ENCODE peak calls at places on chromosomes 5 and 9, in six cellular contexts. T, X, N, G, M and O are unnamed samples.

GRCh38 chr5:76393035-76393680 is 9.9 kb upstream of the IQGAP2 start:
- DNase-seq in N (no peak), X (no peak), T (no peak), M (no peak), G (no peak), O (no peak)

GRCh38 chr5:177473461-177473991 is at the start of gene DBN1:
- DNase-seq in N (no peak), M (no peak), G (no peak), T (peak), X (peak), O (peak)

GRCh38 chr9:91727316-91727861 is 222.6 kb downstream of the ROR2 start:
- DNase-seq in T (peak), N (peak), X (no peak), M (no peak), G (peak), O (no peak)

GRCh38 chr5:137281201-137281600 is 217.9 kb downstream of the SPOCK1 start:
- DNase-seq in G (no peak), T (no peak), M (no peak), X (no peak), N (no peak), O (no peak)

GRCh38 chr5:124289122-124289521 is 457.3 kb downstream of the ZNF608 start:
- DNase-seq in G (no peak), X (no peak), T (no peak), M (no peak), N (no peak), O (no peak)

GRCh38 chr5:61333351-61334223 is 1.5 kb downstream of the ZSWIM6 start:
- DNase-seq in T (no peak), N (peak), M (no peak), X (peak), G (peak), O (peak)

GRCh38 chr5:149488645-149489306 is 62.5 kb downstream of the CSNK1A1 start:
- DNase-seq in N (no peak), X (no peak), T (no peak), G (no peak), M (no peak), O (no peak)

GRCh38 chr9:6198251-6198650 is 17.4 kb upstream of the IL33 start:
- DNase-seq in M (no peak), X (no peak), N (no peak), G (no peak), T (no peak), O (no peak)

GRCh38 chr5:17182494-17182893 is 34.9 kb upstream of the BASP1 start:
- DNase-seq in X (no peak), G (no peak), T (no peak), N (no peak), M (no peak), O (no peak)

GRCh38 chr9:70093944-70094343 is 50.3 kb downstream of the MAMDC2 start:
- DNase-seq in M (no peak), T (no peak), X (no peak), N (no peak), G (no peak), O (no peak)

GRCh38 chr5:113425909-113426308 is 8.9 kb downstream of the TSSK1B start:
- DNase-seq in N (no peak), M (no peak), T (no peak), X (no peak), G (no peak), O (no peak)

GRCh38 chr5:36726767-36727166 is 120.4 kb downstream of the SLC1A3 start:
- DNase-seq in M (no peak), G (no peak), X (no peak), N (no peak), T (no peak), O (no peak)

GRCh38 chr9:104765138-104765537 is 1.2 kb downstream of the NIPSNAP3B start:
- DNase-seq in N (peak), G (no peak), M (no peak), X (no peak), T (no peak), O (no peak)

GRCh38 chr9:88738708-88739107 is 203.7 kb downstream of the NXNL2 start:
- DNase-seq in N (no peak), T (no peak), G (no peak), M (peak), X (no peak), O (no peak)

GRCh38 chr9:79012561-79012960 is 559.2 kb upstream of the TLE4 start:
- DNase-seq in N (no peak), G (no peak), X (no peak), M (peak), T (no peak), O (no peak)

GRCh38 chr5:55036477-55036876 is 12.4 kb downstream of the GZMK start:
- DNase-seq in M (peak), N (no peak), X (no peak), G (no peak), T (no peak), O (no peak)

GRCh38 chr5:4480528-4481404 is 659.4 kb upstream of the ADAMTS16 start:
- DNase-seq in G (no peak), M (no peak), N (no peak), T (no peak), X (no peak), O (no peak)

GRCh38 chr9:77304543-77304942 is 127.2 kb downstream of the VPS13A start:
- DNase-seq in T (no peak), X (no peak), G (no peak), N (peak), M (no peak), O (no peak)

GRCh38 chr9:98860871-98861293 is 53.4 kb downstream of the GALNT12 start:
- DNase-seq in T (peak), X (peak), N (peak), G (no peak), M (peak), O (no peak)

GRCh38 chr9:70589571-70590263 is 175.3 kb upstream of the KLF9 start:
- DNase-seq in N (no peak), G (no peak), X (peak), T (no peak), M (peak), O (no peak)

GRCh38 chr9:114059047-114059803 is 18.9 kb downstream of the AMBP start:
- DNase-seq in N (no peak), M (no peak), G (no peak), X (peak), T (peak), O (peak)

GRCh38 chr9:72828281-72828731 is 124.5 kb downstream of the ALDH1A1 start:
- DNase-seq in T (no peak), X (no peak), G (no peak), N (no peak), M (peak), O (no peak)

GRCh38 chr5:5306696-5307095 is 115.8 kb upstream of the ICE1 start:
- DNase-seq in M (peak), G (no peak), N (no peak), T (peak), X (no peak), O (no peak)

GRCh38 chr5:110769282-110769681 is 30.5 kb downstream of the SLC25A46 start:
- DNase-seq in M (peak), G (no peak), T (no peak), N (no peak), X (no peak), O (no peak)

GRCh38 chr5:10656176-10656830 is 92.4 kb downstream of the ANKRD33B start:
- DNase-seq in N (no peak), G (no peak), M (no peak), X (no peak), T (no peak), O (no peak)

GRCh38 chr5:132777209-132778069 is at the start of gene SEPTIN8:
- DNase-seq in N (peak), X (peak), M (no peak), G (peak), T (peak), O (peak)

GRCh38 chr5:140259509-140259908 is 43.4 kb downstream of the PFDN1 start:
- DNase-seq in X (no peak), T (peak), M (no peak), N (no peak), G (no peak), O (no peak)

GRCh38 chr5:19880859-19881436 is 107.1 kb downstream of the CDH18 start:
- DNase-seq in T (peak), G (no peak), M (no peak), N (no peak), X (no peak), O (no peak)

GRCh38 chr9:131503626-131504465 is 1.1 kb downstream of the POMT1 start:
- DNase-seq in X (no peak), T (peak), G (no peak), N (peak), M (no peak), O (no peak)

DNA sequence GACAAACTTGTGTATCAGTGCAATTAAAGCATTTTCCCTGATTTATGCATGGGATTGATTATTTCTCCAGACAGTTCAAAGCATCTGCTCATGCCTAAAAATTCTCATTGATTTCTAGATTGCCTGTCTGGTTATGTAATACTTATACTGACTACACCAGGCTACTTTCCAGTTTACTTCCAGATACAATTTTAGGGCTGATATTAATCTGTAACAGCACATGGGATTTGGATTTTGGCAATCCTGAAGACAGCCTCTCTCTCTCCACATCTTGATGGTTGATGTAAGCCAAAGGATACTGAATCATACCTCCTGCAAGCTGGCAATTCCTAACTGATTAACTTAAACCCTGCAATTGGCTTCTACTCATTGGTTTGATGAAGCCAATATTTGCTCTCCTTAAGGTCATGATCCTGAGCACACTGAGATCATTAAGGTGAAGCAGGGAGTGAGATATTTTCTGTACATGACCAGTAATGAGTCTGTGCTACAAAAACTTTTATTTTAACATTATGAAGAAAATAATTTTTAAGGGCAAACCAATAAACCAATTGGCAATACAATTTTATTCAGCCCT is 25.7 kb upstream of the FBXL7 start:
- DNase-seq in X (no peak), G (no peak), N (no peak), T (no peak), M (no peak), O (no peak)
- TF ChIP-seq CTCF in X (no peak), G (no peak), N (no peak), T (no peak), M (no peak), O (no peak)

DNA sequence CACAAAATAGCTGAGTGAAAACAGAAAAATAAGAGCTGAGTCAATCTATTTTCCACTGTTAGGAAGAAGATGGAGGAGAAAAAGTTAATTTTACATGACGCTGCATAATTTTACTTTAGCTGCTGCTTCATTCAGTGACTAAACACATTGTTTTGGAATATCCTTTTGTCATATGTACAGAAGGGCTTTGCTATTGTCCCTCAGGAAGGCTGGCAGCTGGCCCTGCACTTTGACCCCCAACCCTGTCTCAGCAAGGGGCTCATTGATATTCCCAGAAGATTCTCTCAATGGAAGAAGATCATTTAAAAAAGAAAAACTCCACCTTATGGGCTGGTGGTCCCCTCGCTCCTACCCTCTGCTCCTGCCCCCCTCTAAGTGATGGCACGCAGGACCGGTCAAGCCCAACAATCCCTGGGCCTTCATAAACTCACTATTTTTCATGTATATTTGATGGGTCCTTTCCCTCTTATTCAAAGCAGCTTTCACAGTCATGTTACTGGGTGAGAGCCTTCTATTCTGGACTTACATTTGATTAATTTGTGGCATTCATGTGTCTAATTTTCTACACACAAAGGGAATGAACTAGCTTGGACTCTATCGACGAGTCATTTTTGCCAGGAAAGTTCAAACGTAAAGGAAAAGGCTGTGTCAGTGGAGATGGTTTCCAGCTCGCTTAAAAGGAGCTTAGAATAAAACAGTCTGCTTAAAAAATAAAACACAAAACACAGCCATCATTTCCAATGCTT is 104.8 kb downstream of the EFNA5 start:
- DNase-seq in X (no peak), N (no peak), G (no peak), M (no peak), T (no peak), O (peak)
- TF ChIP-seq CTCF in X (no peak), N (no peak), G (no peak), M (no peak), T (no peak), O (no peak)

DNA sequence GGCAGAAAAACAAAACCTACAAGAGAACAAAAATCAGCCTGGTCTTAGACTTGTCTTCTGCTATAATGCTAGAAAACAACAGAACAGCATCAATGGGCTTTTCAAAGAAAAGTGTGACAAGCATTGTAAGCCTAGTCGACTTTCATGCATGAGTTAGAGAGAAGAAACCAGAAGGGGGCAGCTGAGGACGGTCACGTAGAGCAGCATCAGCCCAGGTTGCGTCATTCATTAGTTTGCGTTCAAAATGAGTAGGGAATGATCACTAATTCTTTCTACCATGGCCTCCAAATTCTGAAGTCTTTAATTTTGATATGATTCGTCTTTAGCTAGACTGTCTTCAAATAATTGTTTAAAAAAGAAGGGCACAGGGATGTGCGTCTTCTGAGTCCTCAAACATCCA is 4.7 kb upstream of the ISCA1 start:
- DNase-seq in G (peak), T (peak), X (no peak), N (peak), M (no peak), O (peak)
- TF ChIP-seq CTCF in G (peak), T (peak), X (no peak), N (peak), M (peak), O (peak)

GRCh38 chr5:158722940-158723339 is 376.8 kb downstream of the EBF1 start:
- DNase-seq in G (no peak), N (no peak), M (no peak), X (no peak), T (peak), O (no peak)

GRCh38 chr5:158727108-158727507 is 372.6 kb downstream of the EBF1 start:
- DNase-seq in X (no peak), G (no peak), T (no peak), M (no peak), N (no peak), O (no peak)

GRCh38 chr5:158720316-158720715 is 379.4 kb downstream of the EBF1 start:
- DNase-seq in T (no peak), G (no peak), X (no peak), N (no peak), M (no peak), O (no peak)

GRCh38 chr5:158727771-158728311 is 371.9 kb downstream of the EBF1 start:
- DNase-seq in N (no peak), G (no peak), X (no peak), T (no peak), M (no peak), O (no peak)

DNA sequence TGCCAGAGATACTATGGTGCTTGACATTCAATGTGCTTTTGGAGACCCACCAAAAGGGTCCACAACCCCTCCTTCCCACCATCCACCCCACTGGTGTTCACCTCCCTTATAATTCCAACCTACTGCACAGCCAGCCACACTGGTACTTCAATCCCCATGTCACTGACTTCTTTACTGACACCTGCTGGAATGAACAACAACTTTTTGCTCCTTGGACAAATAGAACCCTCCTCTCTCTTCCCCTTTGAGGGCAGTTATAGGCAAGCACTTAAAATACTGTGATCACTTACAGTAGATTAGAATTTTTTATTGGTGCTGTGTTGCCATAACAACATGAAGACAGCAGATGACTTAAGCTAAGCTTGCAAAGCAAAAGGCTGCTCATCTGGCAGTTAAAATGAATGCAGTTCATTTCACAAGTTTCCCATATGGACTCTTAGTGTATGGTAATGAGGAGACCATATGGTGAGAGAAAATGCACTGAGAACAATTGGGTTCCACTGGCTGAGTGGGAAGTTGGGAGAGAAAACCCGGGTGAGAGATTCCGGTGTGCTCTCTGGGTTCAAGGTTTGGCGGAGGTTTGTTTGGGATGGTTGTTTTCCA is 374.4 kb downstream of the EBF1 start:
- DNase-seq in X (no peak), M (no peak), G (no peak), T (no peak), N (no peak), O (no peak)
- TF ChIP-seq CTCF in X (no peak), M (no peak), G (peak), T (peak), N (no peak), O (no peak)